ENCODE peak calls at places on chromosomes 6 and 20, in four cellular contexts. Z is K562, F is GM12891, P is GM12878. D is an unnamed sample.

GRCh38 chr6:113120577-113121285 is 736.4 kb upstream of the MARCKS start:
- DNase-seq in Z (no peak), F (no peak), P (no peak), D (peak)

GRCh38 chr20:21968486-21968885 is 263.0 kb downstream of the PAX1 start:
- DNase-seq in F (no peak), P (no peak), Z (no peak), D (no peak)

GRCh38 chr6:135637701-135638100 is 140.2 kb upstream of the AHI1 start:
- DNase-seq in F (no peak), Z (no peak), P (no peak), D (no peak)

GRCh38 chr6:75827163-75827562 is 78.1 kb downstream of the MYO6 start:
- DNase-seq in F (no peak), P (no peak), Z (no peak), D (no peak)

GRCh38 chr20:37453836-37454235 is 67.2 kb upstream of the NNAT start:
- DNase-seq in P (no peak), F (no peak), Z (no peak), D (no peak)

GRCh38 chr6:82711992-82712788 is 348.6 kb downstream of the TPBG start:
- DNase-seq in F (no peak), Z (no peak), P (no peak), D (no peak)

GRCh38 chr20:21322921-21323321 is 19.8 kb downstream of the XRN2 start:
- DNase-seq in Z (no peak), F (no peak), P (no peak), D (no peak)

GRCh38 chr6:56714982-56715456 is 72.3 kb upstream of the DST start:
- DNase-seq in F (no peak), Z (no peak), P (no peak), D (no peak)

GRCh38 chr20:33490023-33490933 is at the start of gene CBFA2T2:
- DNase-seq in P (no peak), Z (peak), F (no peak), D (peak)

GRCh38 chr6:170134077-170135040 is 156.5 kb downstream of the DLL1 start:
- DNase-seq in F (no peak), Z (no peak), P (no peak), D (no peak)

GRCh38 chr6:109580519-109580918 is 97.5 kb upstream of the ZBTB24 start:
- DNase-seq in P (no peak), Z (no peak), F (no peak), D (no peak)

GRCh38 chr6:145904878-145905277 is 59.3 kb downstream of the SHPRH start:
- DNase-seq in F (no peak), Z (no peak), P (no peak), D (peak)

GRCh38 chr6:169669889-169670288 is 31.9 kb downstream of the WDR27 start:
- DNase-seq in P (no peak), F (no peak), Z (no peak), D (no peak)

GRCh38 chr6:88050140-88050818 is 2.6 kb downstream of the SPACA1 start:
- DNase-seq in P (no peak), F (no peak), Z (no peak), D (peak)

GRCh38 chr6:37584654-37585522 is 85.2 kb upstream of the CCDC167 start:
- DNase-seq in Z (no peak), F (no peak), P (no peak), D (no peak)

GRCh38 chr20:10488436-10489053 is 53.4 kb downstream of the SLX4IP start:
- DNase-seq in P (no peak), Z (no peak), F (no peak), D (no peak)

GRCh38 chr20:2465100-2465499 is 5.5 kb downstream of the SNRPB start:
- DNase-seq in Z (no peak), F (no peak), P (no peak), D (no peak)

GRCh38 chr20:5767493-5768098 is 17.4 kb downstream of the SHLD1 start:
- DNase-seq in P (no peak), Z (no peak), F (no peak), D (no peak)

GRCh38 chr6:56802570-56802969 is 152.3 kb upstream of the BEND6 start:
- DNase-seq in F (no peak), Z (no peak), P (no peak), D (no peak)

GRCh38 chr20:32282461-32282860 is 5.0 kb downstream of the KIF3B start:
- DNase-seq in Z (no peak), P (no peak), F (no peak), D (no peak)

GRCh38 chr6:168015492-168016175 is 18.2 kb downstream of the KIF25 start:
- DNase-seq in P (no peak), F (no peak), Z (no peak), D (no peak)

GRCh38 chr20:33814238-33814712 is 3.1 kb downstream of the CHMP4B start:
- DNase-seq in F (no peak), Z (no peak), P (no peak), D (no peak)

GRCh38 chr6:45448417-45449389 is 71.0 kb upstream of the SUPT3H start:
- DNase-seq in Z (no peak), P (no peak), F (no peak), D (no peak)

GRCh38 chr6:80376411-80376810 is 269.9 kb downstream of the BCKDHB start:
- DNase-seq in P (no peak), F (no peak), Z (no peak), D (no peak)

DNA sequence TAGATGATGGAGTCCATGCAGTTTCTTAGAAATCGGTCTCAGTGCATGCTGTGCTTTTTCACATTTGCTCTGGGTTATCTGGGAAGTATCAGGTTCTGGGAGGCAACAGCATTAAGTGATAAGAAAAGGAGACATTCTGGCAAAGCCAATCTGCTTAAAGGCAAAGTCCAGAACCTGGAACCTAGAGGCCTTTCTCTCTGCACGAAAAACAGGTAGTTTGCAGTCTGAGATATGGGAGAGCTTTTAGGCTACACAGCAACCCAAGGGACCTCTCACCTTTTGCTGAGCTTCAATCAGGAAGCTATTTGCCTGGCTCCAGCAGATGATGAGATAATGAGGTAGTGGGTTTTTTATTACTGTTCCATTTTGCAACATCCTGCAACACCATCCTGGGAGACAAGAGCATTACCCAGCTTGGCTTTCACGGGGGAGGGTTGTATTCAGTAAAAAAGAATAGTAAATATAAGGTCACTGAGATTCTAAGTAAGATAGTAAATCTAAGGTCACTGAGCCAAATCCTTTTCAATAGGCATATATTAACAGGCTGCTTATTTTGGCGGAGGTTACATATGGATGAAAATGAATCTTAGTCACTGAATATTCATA is 143.1 kb downstream of the ADGRG6 start:
- DNase-seq in P (no peak), Z (no peak), F (no peak), D (no peak)
- TF ChIP-seq SPI1 in P (no peak), Z (no peak), F (no peak), D (no peak)

DNA sequence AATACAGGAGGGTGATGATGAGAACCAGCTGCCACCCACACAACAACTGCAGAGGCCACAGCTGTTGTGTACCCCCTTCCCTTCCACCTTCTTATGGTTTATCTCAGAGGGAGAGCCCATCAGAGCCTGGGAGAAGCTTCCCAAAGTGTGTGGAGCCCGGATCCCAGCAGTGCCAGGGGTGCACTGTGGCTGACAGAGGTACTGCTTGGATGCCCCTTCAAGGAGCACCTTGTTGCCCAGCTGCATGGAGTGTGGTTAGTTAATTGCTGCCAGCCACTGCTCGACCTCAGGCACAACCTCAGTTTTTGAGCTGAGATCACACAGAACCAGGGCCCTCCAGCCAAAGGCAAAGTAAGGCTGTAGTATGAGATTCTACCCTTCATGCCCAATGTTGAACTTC is 13.0 kb downstream of the PI3 start:
- DNase-seq in Z (no peak), P (no peak), F (no peak), D (no peak)
- TF ChIP-seq SPI1 in Z (no peak), P (no peak), F (no peak), D (no peak)

GRCh38 chr6:124888581-124889371 is 73.5 kb upstream of the RNF217 start:
- DNase-seq in P (no peak), F (no peak), Z (no peak), D (no peak)

GRCh38 chr6:124881898-124882579 is 80.2 kb upstream of the RNF217 start:
- DNase-seq in F (no peak), Z (no peak), P (no peak), D (no peak)

GRCh38 chr6:124885171-124885570 is 77.1 kb upstream of the RNF217 start:
- DNase-seq in Z (no peak), F (no peak), P (no peak), D (no peak)

GRCh38 chr6:124882580-124883393 is 79.5 kb upstream of the RNF217 start:
- DNase-seq in F (no peak), Z (no peak), P (no peak), D (no peak)

DNA sequence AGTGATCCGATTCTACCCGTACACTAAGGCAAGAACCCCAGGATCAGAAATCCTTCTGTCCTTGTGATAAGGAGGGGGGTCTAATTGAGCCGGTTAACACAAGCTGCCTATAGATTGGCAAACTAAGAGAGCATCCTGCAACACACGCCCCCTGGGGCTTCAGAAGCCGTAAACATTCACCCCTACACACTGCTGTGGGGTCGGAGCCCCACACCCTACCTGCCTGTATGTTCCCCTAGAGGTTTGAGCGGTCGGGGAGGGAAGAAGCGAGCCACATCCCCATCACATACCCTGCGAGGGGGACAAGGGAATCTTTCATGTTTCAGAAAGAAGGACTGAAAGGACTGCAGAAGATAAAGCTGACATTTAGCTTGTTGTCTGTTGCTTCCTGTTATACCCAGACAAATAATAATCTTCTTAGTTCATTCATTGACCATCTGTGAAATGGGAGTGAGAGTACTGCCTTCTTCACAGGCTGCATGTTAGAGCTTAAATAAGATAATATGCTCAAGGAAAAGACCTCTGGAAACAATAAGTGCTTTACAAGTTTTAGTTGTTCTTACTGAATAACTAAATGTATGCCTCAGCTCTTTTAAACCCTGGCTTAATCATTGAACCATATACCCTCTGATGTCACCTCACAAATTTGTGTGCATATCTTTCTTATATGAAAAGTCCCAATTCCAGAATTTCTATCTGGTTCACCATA is 74.2 kb upstream of the RNF217 start:
- DNase-seq in Z (no peak), P (no peak), F (no peak), D (no peak)
- TF ChIP-seq SPI1 in Z (no peak), P (no peak), F (no peak), D (no peak)

GRCh38 chr20:35619196-35620095 is 3.8 kb downstream of the SPAG4 start:
- DNase-seq in P (peak), Z (no peak), F (peak), D (no peak)
- TF ChIP-seq SPI1 in P (no peak), Z (no peak), F (no peak), D (no peak)

DNA sequence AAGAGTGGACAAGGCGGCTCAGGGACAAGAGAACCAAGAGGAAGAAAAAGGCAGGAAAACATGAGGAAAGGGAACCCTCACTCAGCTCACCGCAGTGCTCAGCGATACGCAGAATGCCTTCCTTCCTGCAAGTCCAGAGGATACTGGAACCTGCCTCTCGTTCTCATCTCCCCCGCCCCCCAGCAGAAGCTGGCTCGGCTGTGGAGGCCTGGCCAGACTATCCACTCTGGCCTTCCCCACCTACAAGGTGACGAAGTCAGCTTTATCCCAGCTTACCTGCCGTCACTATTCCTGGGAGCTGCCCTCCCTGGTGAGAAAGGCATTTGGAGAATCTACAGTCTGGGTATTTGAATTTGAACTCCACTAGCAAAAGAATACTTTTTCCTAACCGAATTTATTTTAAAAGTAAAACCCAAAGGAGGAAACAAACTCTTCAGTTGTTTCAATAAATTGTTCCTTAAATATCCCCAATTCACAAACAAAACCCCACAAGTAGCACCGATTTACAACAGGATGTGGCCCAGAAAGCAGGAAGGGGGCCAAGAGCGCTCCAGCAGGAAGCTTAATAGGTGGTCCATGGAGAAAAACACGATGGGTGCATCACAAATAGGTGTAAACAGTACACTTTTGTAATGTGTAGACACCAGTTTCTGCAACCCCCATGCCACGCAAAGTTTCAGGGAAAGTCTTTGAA is 2.1 kb upstream of the DIDO1 start:
- DNase-seq in F (no peak), Z (no peak), P (no peak), D (no peak)
- TF ChIP-seq SPI1 in F (no peak), Z (no peak), P (no peak), D (no peak)

DNA sequence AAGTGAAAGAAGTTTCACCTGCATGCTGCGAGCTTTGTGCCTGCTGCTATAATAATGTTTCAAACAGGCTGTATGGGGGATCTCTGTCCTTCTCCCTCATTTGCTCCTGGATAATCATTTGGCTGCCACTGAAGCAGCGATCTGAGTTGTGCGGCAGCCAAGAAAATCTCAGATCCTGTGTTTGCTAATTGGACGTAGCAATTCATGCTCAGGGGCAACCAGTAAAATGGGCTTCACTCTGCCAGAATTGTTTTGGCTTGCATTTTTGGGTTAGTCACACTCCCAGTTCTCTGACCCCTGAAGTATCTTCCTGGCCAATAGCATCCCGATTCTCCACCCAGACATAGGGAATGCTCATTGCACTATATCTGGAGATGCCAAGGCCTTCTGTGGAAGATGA is 13.7 kb upstream of the STXBP5 start:
- DNase-seq in F (no peak), Z (no peak), P (no peak), D (no peak)
- TF ChIP-seq SPI1 in F (no peak), Z (no peak), P (no peak), D (no peak)

DNA sequence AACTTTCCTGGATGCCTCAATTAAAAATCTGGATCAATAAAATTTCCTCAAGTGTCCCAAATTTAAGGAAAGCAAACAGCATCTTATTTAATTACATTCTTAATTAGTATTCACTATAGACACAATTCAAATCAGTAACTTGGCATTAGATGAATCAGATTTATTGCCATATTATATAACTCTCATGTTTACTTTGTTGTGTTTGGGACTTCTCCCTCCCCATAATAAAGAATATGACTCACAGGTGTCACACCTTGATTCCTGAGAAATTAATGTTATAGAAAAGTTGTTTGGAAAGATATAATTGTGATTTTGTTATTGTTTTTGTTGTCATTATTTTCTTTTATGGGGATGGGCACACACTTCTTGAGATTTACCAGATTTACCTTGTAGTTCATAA is 18.4 kb downstream of the EYA4 start:
- DNase-seq in P (no peak), F (no peak), Z (no peak), D (no peak)
- TF ChIP-seq SPI1 in P (no peak), F (no peak), Z (no peak), D (no peak)

D was measured in HL-60.